ENCODE peak calls at places on chromosomes 16 and 17, in ten cellular contexts. O, N, X, J, D, H, T, M, Q and U are unnamed samples.

GRCh38 chr17:41322903-41323895 is 7.7 kb upstream of the KRTAP17-1 start:
- DNase-seq in O (no peak), N (no peak), X (no peak), J (no peak), D (no peak), H (no peak), T (no peak), M (no peak), Q (no peak), U (no peak)

GRCh38 chr17:82388223-82388921 is 16.8 kb downstream of the UTS2R start:
- DNase-seq in O (no peak), N (no peak), X (no peak), J (no peak), D (no peak), H (peak), T (no peak), M (no peak), Q (no peak), U (peak)

GRCh38 chr17:31522987-31523495 is 131.6 kb downstream of the RAB11FIP4 start:
- DNase-seq in O (no peak), N (no peak), X (no peak), J (no peak), D (no peak), H (no peak), T (no peak), M (no peak), Q (no peak), U (no peak)

GRCh38 chr17:72321886-72322285 is 201.1 kb downstream of the SOX9 start:
- DNase-seq in O (no peak), N (no peak), X (no peak), J (no peak), D (no peak), H (no peak), T (no peak), M (no peak), Q (no peak), U (no peak)

GRCh38 chr16:83704656-83705055 is 103.1 kb upstream of the HSBP1 start:
- DNase-seq in O (no peak), N (no peak), X (no peak), J (no peak), D (no peak), H (no peak), T (no peak), M (no peak), Q (no peak), U (no peak)

GRCh38 chr16:88768041-88768876 is 16.8 kb downstream of the PIEZO1 start:
- DNase-seq in O (no peak), N (no peak), X (no peak), J (no peak), D (peak), H (peak), T (no peak), M (no peak), Q (peak), U (peak)

GRCh38 chr16:678858-679807 is 1.1 kb upstream of the STUB1 start:
- DNase-seq in O (peak), N (peak), X (peak), J (no peak), D (peak), H (peak), T (peak), M (no peak), Q (peak), U (peak)

GRCh38 chr17:81806461-81807209 is 2.7 kb downstream of the GCGR start:
- DNase-seq in O (no peak), N (no peak), X (no peak), J (no peak), D (no peak), H (no peak), T (no peak), M (no peak), Q (no peak), U (no peak)

GRCh38 chr17:78315355-78316114 is 44.3 kb downstream of the SOCS3 start:
- DNase-seq in O (peak), N (peak), X (no peak), J (peak), D (peak), H (peak), T (peak), M (peak), Q (no peak), U (peak)

GRCh38 chr16:72149676-72150464 is 22.1 kb downstream of the PMFBP1 start:
- DNase-seq in O (no peak), N (no peak), X (no peak), J (no peak), D (no peak), H (no peak), T (no peak), M (no peak), Q (no peak), U (no peak)

GRCh38 chr16:78122774-78123315 is 23.4 kb downstream of the WWOX start:
- DNase-seq in O (no peak), N (no peak), X (no peak), J (peak), D (no peak), H (peak), T (peak), M (no peak), Q (no peak), U (peak)

GRCh38 chr16:71645450-71645849 is 19.5 kb downstream of the MARVELD3 start:
- DNase-seq in O (no peak), N (no peak), X (no peak), J (peak), D (no peak), H (peak), T (peak), M (no peak), Q (no peak), U (no peak)

GRCh38 chr16:83968483-83968865 is 430 bp downstream of the NECAB2 start:
- DNase-seq in O (no peak), N (no peak), X (no peak), J (no peak), D (no peak), H (no peak), T (no peak), M (no peak), Q (no peak), U (no peak)

GRCh38 chr16:83689385-83689831 is 118.4 kb upstream of the HSBP1 start:
- DNase-seq in O (no peak), N (no peak), X (no peak), J (peak), D (no peak), H (peak), T (peak), M (no peak), Q (no peak), U (peak)

GRCh38 chr16:71737501-71737900 is 13.0 kb upstream of the PHLPP2 start:
- DNase-seq in O (no peak), N (no peak), X (no peak), J (no peak), D (no peak), H (no peak), T (no peak), M (no peak), Q (no peak), U (no peak)

GRCh38 chr16:12728471-12728870 is 75.2 kb downstream of the CPPED1 start:
- DNase-seq in O (no peak), N (no peak), X (no peak), J (no peak), D (no peak), H (no peak), T (no peak), M (no peak), Q (no peak), U (no peak)

GRCh38 chr17:7393613-7394451 is 493 bp downstream of the PLSCR3 start:
- DNase-seq in O (peak), N (peak), X (peak), J (peak), D (no peak), H (peak), T (peak), M (no peak), Q (no peak), U (no peak)

GRCh38 chr16:31000671-31001382 is 9.6 kb downstream of the STX1B start:
- DNase-seq in O (no peak), N (no peak), X (no peak), J (no peak), D (no peak), H (no peak), T (no peak), M (no peak), Q (no peak), U (no peak)

GRCh38 chr16:30112197-30113030 is 923 bp downstream of the GDPD3 start:
- DNase-seq in O (peak), N (no peak), X (no peak), J (no peak), D (no peak), H (peak), T (peak), M (peak), Q (no peak), U (peak)

GRCh38 chr16:16828913-16829398 is 450.0 kb downstream of the NPIPA7 start:
- DNase-seq in O (no peak), N (no peak), X (no peak), J (no peak), D (no peak), H (peak), T (no peak), M (no peak), Q (no peak), U (no peak)

GRCh38 chr17:44190496-44190895 is 3.7 kb downstream of the TMUB2 start:
- DNase-seq in O (no peak), N (no peak), X (no peak), J (no peak), D (no peak), H (no peak), T (no peak), M (no peak), Q (no peak), U (no peak)

GRCh38 chr16:48158296-48158695 is 2.5 kb upstream of the ABCC12 start:
- DNase-seq in O (no peak), N (no peak), X (no peak), J (peak), D (no peak), H (peak), T (peak), M (peak), Q (no peak), U (no peak)

GRCh38 chr16:11613381-11614303 is 26.9 kb upstream of the LITAF start:
- DNase-seq in O (no peak), N (no peak), X (no peak), J (peak), D (peak), H (no peak), T (peak), M (no peak), Q (no peak), U (peak)

GRCh38 chr17:45265823-45266222 is 3.9 kb upstream of the SPATA32 start:
- DNase-seq in O (no peak), N (no peak), X (no peak), J (no peak), D (no peak), H (peak), T (peak), M (no peak), Q (no peak), U (peak)

GRCh38 chr16:83733301-83733700 is 74.5 kb upstream of the HSBP1 start:
- DNase-seq in O (no peak), N (no peak), X (no peak), J (no peak), D (no peak), H (peak), T (no peak), M (no peak), Q (no peak), U (no peak)

GRCh38 chr16:58393138-58393504 is 850 bp downstream of the GINS3 start:
- DNase-seq in O (no peak), N (no peak), X (no peak), J (peak), D (no peak), H (peak), T (no peak), M (no peak), Q (no peak), U (peak)

GRCh38 chr17:9226794-9227135 is 205.5 kb downstream of the NTN1 start:
- DNase-seq in O (no peak), N (no peak), X (no peak), J (no peak), D (no peak), H (no peak), T (peak), M (no peak), Q (no peak), U (no peak)

GRCh38 chr16:86019446-86020047 is 120.6 kb downstream of the IRF8 start:
- DNase-seq in O (no peak), N (no peak), X (no peak), J (no peak), D (no peak), H (no peak), T (no peak), M (no peak), Q (no peak), U (no peak)

GRCh38 chr17:28944862-28945741 is 6.2 kb downstream of the PHF12 start:
- DNase-seq in O (no peak), N (no peak), X (no peak), J (no peak), D (no peak), H (no peak), T (peak), M (no peak), Q (no peak), U (no peak)

GRCh38 chr16:85206472-85207356 is 94.4 kb upstream of the CIBAR2 start:
- DNase-seq in O (no peak), N (no peak), X (no peak), J (no peak), D (no peak), H (no peak), T (no peak), M (no peak), Q (peak), U (peak)

GRCh38 chr17:77352996-77353395 is 212.2 kb downstream of the SEC14L1 start:
- DNase-seq in O (no peak), N (no peak), X (no peak), J (no peak), D (peak), H (no peak), T (no peak), M (no peak), Q (no peak), U (no peak)

GRCh38 chr17:34307110-34307509 is 12.1 kb upstream of the CCL8 start:
- DNase-seq in O (no peak), N (no peak), X (no peak), J (no peak), D (peak), H (peak), T (no peak), M (no peak), Q (no peak), U (no peak)

GRCh38 chr16:23711785-23712184 is 1.2 kb downstream of the ERN2 start:
- DNase-seq in O (no peak), N (no peak), X (no peak), J (no peak), D (no peak), H (no peak), T (no peak), M (no peak), Q (no peak), U (no peak)

GRCh38 chr16:71562552-71562951 is 14.3 kb downstream of the TAT start:
- DNase-seq in O (no peak), N (no peak), X (no peak), J (no peak), D (no peak), H (no peak), T (no peak), M (no peak), Q (no peak), U (no peak)

GRCh38 chr16:89193021-89193575 is 7.2 kb downstream of the SLC22A31 start:
- DNase-seq in O (no peak), N (peak), X (peak), J (peak), D (peak), H (no peak), T (no peak), M (peak), Q (no peak), U (peak)

GRCh38 chr16:72989203-72989991 is 58.5 kb downstream of the ZFHX3 start:
- DNase-seq in O (no peak), N (no peak), X (no peak), J (peak), D (no peak), H (peak), T (peak), M (no peak), Q (no peak), U (peak)